ENCODE peak calls at places on chromosomes 13 and 19, in six cellular contexts. J is spleen, D is right atrium auricular region, N is AG04450, Y is lung, K is uterus. I is an unnamed sample.

GRCh38 chr13:31201341-31202024 is 1.7 kb downstream of the B3GLCT start:
- DNase-seq in D (no peak), J (no peak), Y (no peak), K (peak; percentile 39), N (no peak), I (peak; percentile 77)

GRCh38 chr13:114282143-114282685 is 813 bp downstream of the UPF3A start:
- DNase-seq in D (peak; percentile 59), N (no peak), J (peak; percentile 90), Y (peak; percentile 39), K (peak; percentile 41), I (peak; percentile 70)

GRCh38 chr13:49097374-49097773 is 121.7 kb downstream of the FNDC3A start:
- DNase-seq in J (no peak), K (no peak), Y (no peak), D (no peak), N (peak; percentile 23), I (no peak)

GRCh38 chr19:4368128-4368820 is 24.9 kb downstream of the MPND start:
- DNase-seq in Y (no peak), N (no peak), D (no peak), K (peak; percentile 49), J (no peak), I (peak; percentile 62)

GRCh38 chr13:112664501-112665203 is 25.2 kb upstream of the ATP11A start:
- DNase-seq in Y (no peak), D (no peak), K (no peak), N (no peak), J (no peak), I (no peak)

GRCh38 chr13:35475131-35475959 is 1.1 kb downstream of the MAB21L1 start:
- DNase-seq in K (no peak), N (no peak), Y (no peak), D (no peak), J (peak; percentile 79), I (peak; percentile 61)

GRCh38 chr13:48853381-48854102 is 122.2 kb upstream of the FNDC3A start:
- DNase-seq in N (no peak), D (no peak), Y (no peak), K (no peak), J (no peak), I (no peak)

GRCh38 chr13:111043575-111043982 is 71.5 kb upstream of the ARHGEF7 start:
- DNase-seq in K (no peak), Y (peak; percentile 19), N (no peak), J (no peak), D (peak; percentile 55), I (no peak)

GRCh38 chr13:79988573-79988972 is 352.4 kb downstream of the SPRY2 start:
- DNase-seq in J (no peak), D (no peak), N (no peak), K (no peak), Y (no peak), I (no peak)

GRCh38 chr19:47447470-47448359 is 24.0 kb downstream of the SLC8A2 start:
- DNase-seq in N (no peak), J (no peak), K (no peak), D (no peak), Y (peak; percentile 30), I (no peak)

GRCh38 chr13:112828756-112829155 is 138.9 kb downstream of the ATP11A start:
- DNase-seq in K (no peak), Y (no peak), D (no peak), J (no peak), N (no peak), I (no peak)

GRCh38 chr13:113110048-113110851 is 4.7 kb downstream of the F7 start:
- DNase-seq in Y (no peak), J (peak; percentile 59), N (no peak), D (no peak), K (no peak), I (no peak)

GRCh38 chr19:13783565-13784500 is 9.6 kb downstream of the C19orf53 start:
- DNase-seq in J (no peak), K (no peak), Y (no peak), D (no peak), N (no peak), I (no peak)

GRCh38 chr13:50052478-50052877 is 37.2 kb downstream of the KCNRG start:
- DNase-seq in Y (no peak), D (no peak), K (no peak), J (no peak), N (no peak), I (no peak)

GRCh38 chr13:50419896-50420295 is 404.7 kb downstream of the KCNRG start:
- DNase-seq in D (peak; percentile 67), Y (no peak), J (no peak), K (peak; percentile 31), N (no peak), I (no peak)

GRCh38 chr19:3656747-3657394 is 30.3 kb upstream of the CACTIN start:
- DNase-seq in J (no peak), D (no peak), K (no peak), N (no peak), Y (no peak), I (no peak)

GRCh38 chr19:54573330-54573872 is at the start of gene LILRA2:
- DNase-seq in K (no peak), N (no peak), J (peak; percentile 82), D (no peak), Y (peak; percentile 29), I (no peak)
- H3K9me3 ChIP-seq in K (no peaks in the 10 kb centered on the region), N (peaks cover 70% of the 10 kb centered on the region), J (no peaks in the 10 kb centered on the region), D (no peaks in the 10 kb centered on the region), Y (no peaks in the 10 kb centered on the region), I (no peaks in the 10 kb centered on the region)

DNA sequence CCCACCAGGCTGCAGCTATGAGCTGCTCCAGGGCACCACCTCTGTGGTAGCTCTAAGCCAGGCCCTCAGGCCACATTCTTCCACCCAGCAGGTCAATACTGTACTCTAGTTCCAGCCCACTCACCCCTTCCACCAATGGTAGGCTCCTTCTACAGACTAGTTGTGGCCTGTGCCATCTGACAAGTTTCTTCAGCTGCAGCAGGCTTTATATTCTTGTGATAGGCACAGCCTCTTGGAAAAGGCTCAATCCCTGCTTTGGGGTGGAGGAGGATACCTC is 8.5 kb downstream of the MICU2 start:
- DNase-seq in N (no peak), Y (no peak), K (no peak), D (no peak), J (no peak), I (no peak)
- H3K27ac ChIP-seq in N (no peak overlapping the region), Y (no peak overlapping the region), K (no peak overlapping the region), D (no peak overlapping the region), J (no peak overlapping the region), I (no peak overlapping the region)

DNA sequence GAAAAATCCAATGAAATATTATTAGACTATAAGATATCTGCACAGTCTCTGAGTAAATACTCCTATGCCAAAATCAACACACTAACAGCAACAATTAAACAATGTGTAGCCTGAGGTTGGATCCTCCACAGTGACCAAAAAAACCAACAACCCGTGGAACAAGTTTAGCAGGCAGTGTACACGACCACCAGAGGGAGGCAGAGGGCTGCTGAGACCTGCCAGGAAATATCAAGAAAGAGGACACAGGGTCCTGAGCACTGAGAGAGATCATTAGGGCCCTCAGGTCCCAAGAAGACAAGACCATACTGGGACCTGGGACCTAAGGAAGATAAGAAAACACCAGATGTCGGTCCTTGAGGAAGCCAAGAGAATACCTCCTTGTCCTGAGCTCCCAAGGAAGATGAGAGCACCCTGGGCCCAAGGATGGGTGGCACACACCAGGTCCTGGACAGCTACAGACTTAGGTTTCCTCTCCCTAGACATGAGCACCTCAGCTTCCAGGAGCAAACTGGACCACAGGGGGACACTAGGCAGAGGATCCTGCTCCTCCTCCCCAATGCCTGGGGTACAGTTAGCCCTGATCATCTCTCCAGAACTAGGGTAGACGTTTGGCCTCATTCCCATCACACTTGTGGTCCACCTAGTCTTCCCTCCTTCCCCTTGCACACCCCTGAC is 822 bp upstream of the ZNF274 start:
- DNase-seq in Y (peak; percentile 30), J (peak; percentile 81), K (no peak), N (no peak), D (no peak), I (no peak)
- H3K9me3 ChIP-seq in Y (peaks cover 3% of the 10 kb centered on the region), J (peaks cover 96% of the 10 kb centered on the region), K (no peaks in the 10 kb centered on the region), N (peaks cover 89% of the 10 kb centered on the region), D (peaks cover 69% of the 10 kb centered on the region), I (peaks cover 94% of the 10 kb centered on the region)

DNA sequence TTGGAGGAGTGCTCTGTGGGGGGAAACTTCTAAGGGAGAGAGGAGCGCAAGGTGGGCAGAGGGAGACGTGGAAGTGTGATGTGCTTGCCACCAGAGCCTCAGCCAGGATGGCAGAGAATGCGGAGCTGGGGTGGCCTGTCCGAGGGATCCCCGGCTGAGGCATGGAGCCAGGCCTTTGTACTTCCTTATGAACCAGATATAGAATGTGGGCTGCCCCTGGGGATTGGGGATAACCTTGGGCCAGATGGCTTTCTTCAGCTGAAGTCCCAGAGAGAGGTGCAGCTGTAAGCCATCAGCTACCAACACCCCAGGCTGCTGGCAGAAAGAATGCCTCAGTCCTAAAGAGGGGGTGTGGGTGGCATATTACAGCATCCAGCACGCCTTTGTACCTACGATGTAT is 25.5 kb upstream of the FBXO17 start:
- DNase-seq in Y (no peak), K (no peak), J (no peak), N (no peak), D (no peak), I (no peak)
- H3K27ac ChIP-seq in Y (no peak overlapping the region), K (no peak overlapping the region), J (no peak overlapping the region), N (no peak overlapping the region), D (no peak overlapping the region), I (no peak overlapping the region)

DNA sequence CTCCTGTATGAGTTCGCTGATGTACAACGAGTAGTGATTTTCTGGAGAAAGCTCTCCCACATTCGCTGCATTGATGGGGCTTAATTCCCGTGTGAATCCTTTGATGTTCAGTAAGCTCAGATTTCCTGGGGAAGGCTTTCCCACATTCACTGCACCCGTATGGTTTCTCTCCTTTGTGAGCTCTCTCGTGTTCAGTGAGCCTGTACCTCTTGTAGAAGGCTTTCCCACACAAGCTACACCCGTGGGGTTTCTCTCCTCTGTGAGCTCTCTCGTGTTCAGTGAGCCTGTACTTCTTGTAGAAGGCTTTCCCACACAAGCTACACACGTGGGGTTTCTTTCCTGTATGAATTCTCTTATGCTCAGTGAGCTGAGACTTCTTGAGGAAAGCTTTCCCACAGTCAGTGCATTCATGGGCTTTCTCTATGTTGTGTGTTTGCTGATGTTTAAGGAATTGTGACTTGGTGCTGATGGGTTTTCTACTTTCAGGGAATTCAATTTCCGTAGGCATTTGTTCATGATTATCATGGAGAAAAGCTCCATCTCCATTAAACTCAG is 3.5 kb upstream of the ZNF577 start:
- DNase-seq in D (no peak), Y (no peak), N (no peak), K (no peak), J (no peak), I (no peak)
- H3K9me3 ChIP-seq in D (peaks cover 16% of the 10 kb centered on the region), Y (peaks cover 25% of the 10 kb centered on the region), N (peaks cover 35% of the 10 kb centered on the region), K (no peaks in the 10 kb centered on the region), J (peaks cover 100% of the 10 kb centered on the region), I (peaks cover 3% of the 10 kb centered on the region)

DNA sequence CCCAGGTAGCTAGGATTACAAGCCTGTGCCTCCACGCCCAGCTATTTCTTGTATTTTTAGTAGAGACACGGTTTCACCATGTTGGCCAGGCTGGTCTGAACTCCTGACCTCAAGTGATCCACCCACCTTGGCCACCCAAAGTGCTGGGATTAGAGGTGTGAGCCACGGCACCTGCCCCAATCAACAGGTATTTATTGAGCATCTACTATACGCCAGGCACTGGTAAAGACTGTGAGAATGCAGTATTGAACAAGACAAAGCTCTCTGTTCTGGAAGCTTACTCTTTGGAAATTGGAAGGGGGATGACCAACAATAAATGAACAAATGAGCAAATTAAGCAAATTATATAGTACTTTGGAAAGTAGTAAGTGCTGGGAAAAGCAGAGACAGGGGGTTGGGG is 21.4 kb upstream of the ERCC1 start:
- DNase-seq in J (no peak), D (no peak), Y (no peak), N (no peak), K (no peak), I (no peak)
- H3K27ac ChIP-seq in J (peak overlapping the region; percentile 89), D (peak overlapping the region; percentile 97), Y (peak overlapping the region; percentile 97), N (no peak overlapping the region), K (peak overlapping the region; percentile 90), I (peak overlapping the region; percentile 96)